ENCODE peak calls at places on chromosomes 12 and 14, in four cellular contexts. K, V, A and L are unnamed samples.

GRCh38 chr12:124286414-124286813 is 8.5 kb upstream of the RFLNA start:
- DNase-seq in K (no peak), V (no peak), A (peak; percentile 47), L (no peak)

GRCh38 chr12:8038659-8039114 is 6.2 kb downstream of the FOXJ2 start:
- DNase-seq in K (peak; percentile 65), V (no peak), A (peak; percentile 61), L (peak; percentile 25)

GRCh38 chr14:104976198-104977007 is 1.8 kb downstream of the AHNAK2 start:
- DNase-seq in K (peak; percentile 79), V (no peak), A (peak; percentile 87), L (no peak)

GRCh38 chr12:110179291-110179690 is 55.1 kb downstream of the IFT81 start:
- DNase-seq in K (peak; percentile 73), V (no peak), A (no peak), L (no peak)

GRCh38 chr14:66541627-66542026 is 33.7 kb downstream of the GPHN start:
- DNase-seq in K (no peak), V (no peak), A (no peak), L (no peak)

GRCh38 chr12:1880153-1880845 is 38.2 kb downstream of the CACNA2D4 start:
- DNase-seq in K (no peak), V (no peak), A (no peak), L (no peak)

GRCh38 chr12:130806574-130806973 is 32.5 kb downstream of the STX2 start:
- DNase-seq in K (no peak), V (no peak), A (no peak), L (no peak)

GRCh38 chr12:93006655-93007208 is 77.6 kb upstream of the EEA1 start:
- DNase-seq in K (no peak), V (no peak), A (no peak), L (no peak)

GRCh38 chr12:79635676-79636075 is 55.1 kb downstream of the PAWR start:
- DNase-seq in K (peak; percentile 48), V (no peak), A (peak; percentile 49), L (peak; percentile 36)

GRCh38 chr12:13223176-13223806 is 26.8 kb downstream of the EMP1 start:
- DNase-seq in K (peak; percentile 75), V (no peak), A (peak; percentile 57), L (peak; percentile 81)

GRCh38 chr12:64173456-64173855 is 48.6 kb downstream of the KICS2 start:
- DNase-seq in K (no peak), V (no peak), A (no peak), L (no peak)

GRCh38 chr12:84079621-84080020 is 833.0 kb downstream of the SLC6A15 start:
- DNase-seq in K (no peak), V (no peak), A (no peak), L (no peak)

GRCh38 chr12:69672195-69672594 is 26.9 kb downstream of the BEST3 start:
- DNase-seq in K (no peak), V (no peak), A (no peak), L (no peak)

GRCh38 chr14:36767603-36768281 is 106.1 kb downstream of the PAX9 start:
- DNase-seq in K (no peak), V (no peak), A (no peak), L (no peak)

GRCh38 chr12:127780881-127781280 is 486.1 kb upstream of the TMEM132C start:
- DNase-seq in K (no peak), V (no peak), A (no peak), L (no peak)

GRCh38 chr12:95767703-95768102 is 22.9 kb downstream of the NTN4 start:
- DNase-seq in K (no peak), V (no peak), A (no peak), L (no peak)

GRCh38 chr12:26555139-26555538 is 277.9 kb downstream of the ITPR2 start:
- DNase-seq in K (peak; percentile 30), V (no peak), A (peak; percentile 2), L (no peak)

GRCh38 chr12:85955127-85955526 is 81.0 kb downstream of the NTS start:
- DNase-seq in K (peak; percentile 35), V (no peak), A (peak; percentile 20), L (no peak)

GRCh38 chr12:118035194-118036041 is 18.9 kb downstream of the RFC5 start:
- DNase-seq in K (peak; percentile 45), V (no peak), A (peak; percentile 18), L (no peak)

GRCh38 chr14:59630281-59630963 is 53.8 kb upstream of the CCDC175 start:
- DNase-seq in K (no peak), V (peak; percentile 41), A (peak; percentile 5), L (no peak)

GRCh38 chr12:58254463-58254862 is 313.1 kb downstream of the ATP23 start:
- DNase-seq in K (no peak), V (no peak), A (no peak), L (no peak)

GRCh38 chr14:75279153-75279738 is 618 bp downstream of the FOS start:
- DNase-seq in K (peak; percentile 86), V (no peak), A (peak; percentile 83), L (no peak)

GRCh38 chr12:105721051-105721825 is 390.7 kb downstream of the C12orf75 start:
- DNase-seq in K (no peak), V (no peak), A (no peak), L (no peak)

GRCh38 chr12:132145334-132145733 is 1.1 kb downstream of the NOC4L start:
- DNase-seq in K (no peak), V (no peak), A (no peak), L (no peak)

GRCh38 chr12:91215940-91216454 is 33.4 kb upstream of the DCN start:
- DNase-seq in K (peak; percentile 72), V (no peak), A (no peak), L (peak; percentile 65)

GRCh38 chr14:52553002-52553670 is 500 bp downstream of the GPR137C start:
- DNase-seq in K (peak; percentile 2), V (no peak), A (peak; percentile 6), L (no peak)

GRCh38 chr14:88868558-88869159 is 44.2 kb downstream of the TTC8 start:
- DNase-seq in K (peak; percentile 34), V (no peak), A (peak; percentile 33), L (no peak)

GRCh38 chr12:79566452-79566851 is 124.3 kb downstream of the PAWR start:
- DNase-seq in K (no peak), V (no peak), A (peak; percentile 17), L (no peak)

GRCh38 chr12:6735448-6736191 is 11.8 kb downstream of the COPS7A start:
- DNase-seq in K (peak; percentile 76), V (no peak), A (peak; percentile 71), L (peak; percentile 41)

GRCh38 chr12:68612245-68612644 is 1.5 kb downstream of the RAP1B start:
- DNase-seq in K (peak; percentile 50), V (no peak), A (peak; percentile 39), L (no peak)

GRCh38 chr12:23950011-23950774 is 723 bp upstream of the SOX5 start:
- DNase-seq in K (peak; percentile 31), V (no peak), A (peak; percentile 33), L (no peak)

GRCh38 chr14:70234066-70234950 is 45.6 kb upstream of the SLC8A3 start:
- DNase-seq in K (no peak), V (no peak), A (no peak), L (no peak)

GRCh38 chr14:22536853-22537338 is 52.1 kb downstream of the DAD1 start:
- DNase-seq in K (peak; percentile 94), V (peak; percentile 83), A (peak; percentile 88), L (peak; percentile 89)
- H3K4me3 ChIP-seq in K (no peak overlapping the region), V (no peak overlapping the region), A (no peak overlapping the region), L (no peak overlapping the region)

GRCh38 chr14:54487771-54488170 is 1.0 kb downstream of the GMFB start:
- DNase-seq in K (peak; percentile 74), V (no peak), A (peak; percentile 67), L (no peak)
- H3K4me3 ChIP-seq in K (peak overlapping the region; percentile 95), V (peak overlapping the region; percentile 98), A (peak overlapping the region; percentile 86), L (peak overlapping the region; percentile 93)

GRCh38 chr14:97219356-97220017 is 422.3 kb downstream of the VRK1 start:
- DNase-seq in K (no peak), V (no peak), A (no peak), L (no peak)
- H3K4me3 ChIP-seq in K (no peak overlapping the region), V (peak overlapping the region; percentile 56), A (no peak overlapping the region), L (peak overlapping the region; percentile 35)

GRCh38 chr12:3751151-3752095 is 1.5 kb downstream of the CRACR2A start:
- DNase-seq in K (no peak), V (no peak), A (no peak), L (no peak)
- H3K4me3 ChIP-seq in K (peak overlapping the region; percentile 13), V (peak overlapping the region; percentile 69), A (peak overlapping the region; percentile 65), L (no peak overlapping the region)

GRCh38 chr12:54622463-54623183 is 12.1 kb downstream of the LACRT start:
- DNase-seq in K (no peak), V (no peak), A (peak; percentile 4), L (peak; percentile 3)

GRCh38 chr12:54628186-54628846 is 6.4 kb downstream of the LACRT start:
- DNase-seq in K (no peak), V (no peak), A (no peak), L (no peak)

GRCh38 chr12:54629925-54630324 is 4.8 kb downstream of the LACRT start:
- DNase-seq in K (no peak), V (no peak), A (no peak), L (no peak)

GRCh38 chr12:54627304-54627703 is 7.4 kb downstream of the LACRT start:
- DNase-seq in K (no peak), V (no peak), A (no peak), L (no peak)

GRCh38 chr12:54624316-54625279 is 10.1 kb downstream of the LACRT start:
- DNase-seq in K (peak; percentile 52), V (no peak), A (peak; percentile 6), L (no peak)
- H3K4me3 ChIP-seq in K (no peak overlapping the region), V (no peak overlapping the region), A (no peak overlapping the region), L (no peak overlapping the region)

DNA sequence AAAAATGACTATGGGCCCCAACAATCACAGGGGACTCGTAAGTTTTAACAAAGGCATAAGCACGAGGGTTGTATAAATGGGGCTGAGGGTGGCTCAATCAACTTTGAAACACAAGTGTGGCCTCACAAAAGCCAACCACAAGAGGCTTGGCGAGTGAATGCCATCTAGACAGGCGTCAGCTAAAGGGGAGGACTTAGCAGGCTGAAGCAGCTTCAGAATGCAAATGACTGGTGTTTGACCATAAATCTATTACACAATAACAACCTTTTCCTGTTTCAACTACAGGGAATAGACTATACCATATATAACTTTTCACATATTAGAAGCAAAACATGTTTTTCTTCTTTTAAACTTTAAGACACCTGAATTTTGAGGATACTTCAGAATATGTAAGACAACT is 777.9 kb downstream of the FSCB start:
- DNase-seq in K (no peak), V (no peak), A (no peak), L (no peak)
- H3K4me3 ChIP-seq in K (no peak overlapping the region), V (no peak overlapping the region), A (no peak overlapping the region), L (no peak overlapping the region)

GRCh38 chr12:52052471-52053186 is 1.4 kb downstream of the NR4A1 start:
- DNase-seq in K (peak; percentile 65), V (no peak), A (peak; percentile 74), L (no peak)
- H3K4me3 ChIP-seq in K (peak overlapping the region; percentile 79), V (peak overlapping the region; percentile 90), A (peak overlapping the region; percentile 63), L (no peak overlapping the region)

GRCh38 chr12:82852529-82852928 is 165.8 kb downstream of the TMTC2 start:
- DNase-seq in K (no peak), V (no peak), A (no peak), L (no peak)

GRCh38 chr12:82848846-82849245 is 162.1 kb downstream of the TMTC2 start:
- DNase-seq in K (no peak), V (no peak), A (no peak), L (no peak)
- H3K4me3 ChIP-seq in K (no peak overlapping the region), V (no peak overlapping the region), A (no peak overlapping the region), L (no peak overlapping the region)

GRCh38 chr12:108638141-108638823 is 4.6 kb upstream of the SELPLG start:
- DNase-seq in K (no peak), V (no peak), A (no peak), L (no peak)
- H3K4me3 ChIP-seq in K (no peak overlapping the region), V (peak overlapping the region; percentile 35), A (no peak overlapping the region), L (no peak overlapping the region)

GRCh38 chr14:50321009-50321660 is 9.0 kb downstream of the DMAC2L start:
- DNase-seq in K (peak; percentile 94), V (no peak), A (peak; percentile 96), L (peak; percentile 90)
- H3K4me3 ChIP-seq in K (peak overlapping the region; percentile 59), V (peak overlapping the region; percentile 59), A (peak overlapping the region; percentile 11), L (peak overlapping the region; percentile 20)